ENCODE peak calls at places on chromosomes 1 and 21, in five cellular contexts. L, S, Z, T and D are unnamed samples.

GRCh38 chr1:241499910-241500309 is 19.6 kb downstream of the FH start:
- DNase-seq in S (peak), L (no peak), T (peak), Z (no peak), D (peak)

GRCh38 chr21:17854771-17855170 is 35.6 kb upstream of the C21orf91 start:
- DNase-seq in T (peak), Z (no peak), S (no peak), L (no peak), D (no peak)

GRCh38 chr21:31599563-31599962 is 59.9 kb upstream of the SOD1 start:
- DNase-seq in Z (no peak), L (no peak), T (no peak), S (no peak), D (no peak)

GRCh38 chr1:157774412-157774811 is 2.5 kb downstream of the FCRL2 start:
- DNase-seq in S (no peak), T (no peak), L (no peak), Z (no peak), D (peak)

GRCh38 chr1:99674665-99675064 is 28.8 kb downstream of the PALMD start:
- DNase-seq in L (no peak), S (peak), T (peak), Z (no peak), D (peak)

GRCh38 chr1:204456826-204457361 is 37.7 kb downstream of the PIK3C2B start:
- DNase-seq in T (no peak), Z (no peak), S (no peak), L (no peak), D (no peak)

GRCh38 chr1:119012383-119012782 is 24.2 kb upstream of the TBX15 start:
- DNase-seq in T (no peak), S (no peak), L (no peak), Z (no peak), D (no peak)

GRCh38 chr1:166470465-166470864 is 303.7 kb upstream of the FAM78B start:
- DNase-seq in T (no peak), S (no peak), Z (no peak), L (no peak), D (no peak)

GRCh38 chr1:203440780-203441179 is 34.8 kb upstream of the PRELP start:
- DNase-seq in S (no peak), T (peak), L (peak), Z (peak), D (peak)

GRCh38 chr1:60160141-60160540 is 86.6 kb upstream of the C1orf87 start:
- DNase-seq in S (no peak), Z (no peak), L (no peak), T (no peak), D (no peak)